ENCODE peak calls at places on chromosomes 16 and 17, in nine cellular contexts. A is thoracic aorta; N is H1; M is prostate gland; Y is uterus; V is BE2C; B is body of pancreas; K is CD8-positive, alpha-beta T cell; X is cardiac muscle cell. I is an unnamed sample.

GRCh38 chr16:81467072-81467471 is 22.5 kb downstream of the CMIP start:
- DNase-seq in M (no peak), Y (no peak), X (no peak), A (no peak), K (no peak), V (no peak), B (no peak), N (no peak), I (no peak)

GRCh38 chr17:60901806-60902205 is 224.2 kb downstream of the BCAS3 start:
- DNase-seq in X (peak; percentile 58), B (no peak), Y (no peak), V (no peak), M (no peak), N (no peak), A (no peak), K (no peak), I (peak; percentile 15)

GRCh38 chr17:34384271-34384670 is 21.2 kb upstream of the CCL1 start:
- DNase-seq in Y (no peak), K (no peak), N (no peak), B (no peak), V (no peak), X (no peak), M (no peak), A (no peak), I (no peak)

GRCh38 chr16:71933913-71934696 is 38.8 kb downstream of the IST1 start:
- DNase-seq in N (no peak), M (no peak), Y (no peak), K (no peak), A (no peak), B (no peak), X (no peak), V (no peak), I (no peak)

GRCh38 chr17:78629436-78629995 is 52.3 kb upstream of the DNAH17 start:
- DNase-seq in K (no peak), V (no peak), N (no peak), X (no peak), A (no peak), Y (no peak), M (no peak), B (no peak), I (no peak)

GRCh38 chr17:77286641-77287431 is 146.1 kb downstream of the SEC14L1 start:
- DNase-seq in V (peak; percentile 77), B (peak; percentile 76), A (no peak), K (no peak), M (peak; percentile 95), N (no peak), Y (no peak), X (peak; percentile 93), I (peak; percentile 97)

GRCh38 chr17:80750263-80750662 is 205.6 kb downstream of the RPTOR start:
- DNase-seq in A (no peak), N (no peak), M (no peak), B (no peak), Y (no peak), X (no peak), V (no peak), K (no peak), I (no peak)

GRCh38 chr16:19704321-19705130 is 13.5 kb downstream of the KNOP1 start:
- DNase-seq in B (no peak), M (no peak), Y (no peak), A (no peak), V (no peak), X (peak; percentile 67), K (no peak), N (no peak), I (no peak)

GRCh38 chr16:35564148-35564547 is 2104.7 kb downstream of the TP53TG3F start:
- DNase-seq in M (no peak), N (no peak), Y (no peak), V (no peak), A (no peak), K (no peak), B (no peak), X (no peak), I (no peak)

GRCh38 chr17:29855686-29856085 is 74.3 kb downstream of the SSH2 start:
- DNase-seq in X (peak; percentile 64), K (no peak), B (no peak), M (no peak), V (no peak), Y (no peak), N (no peak), A (no peak), I (no peak)

GRCh38 chr17:55312852-55313251 is 48.1 kb downstream of the HLF start:
- DNase-seq in Y (no peak), A (no peak), K (no peak), N (no peak), V (no peak), B (no peak), X (no peak), M (no peak), I (no peak)

GRCh38 chr16:55471448-55472097 is 7.4 kb upstream of the MMP2 start:
- DNase-seq in Y (no peak), K (no peak), X (peak; percentile 81), M (no peak), N (no peak), V (no peak), B (no peak), A (no peak), I (peak; percentile 63)

GRCh38 chr17:44002141-44002848 is 2.1 kb upstream of the NAGS start:
- DNase-seq in V (no peak), K (no peak), N (no peak), X (peak; percentile 78), A (no peak), B (no peak), M (no peak), Y (no peak), I (peak; percentile 83)

GRCh38 chr17:46822388-46822921 is 4.0 kb upstream of the WNT3 start:
- DNase-seq in X (no peak), A (no peak), K (no peak), V (no peak), Y (no peak), N (no peak), M (no peak), B (peak; percentile 44), I (no peak)
- TF ChIP-seq CTCF in X (peak; percentile 57), A (peak; percentile 19), K (peak; percentile 51), V (peak; percentile 29), Y (no peak), N (peak; percentile 86), M (peak; percentile 27), B (peak; percentile 52), I (peak; percentile 73)

DNA sequence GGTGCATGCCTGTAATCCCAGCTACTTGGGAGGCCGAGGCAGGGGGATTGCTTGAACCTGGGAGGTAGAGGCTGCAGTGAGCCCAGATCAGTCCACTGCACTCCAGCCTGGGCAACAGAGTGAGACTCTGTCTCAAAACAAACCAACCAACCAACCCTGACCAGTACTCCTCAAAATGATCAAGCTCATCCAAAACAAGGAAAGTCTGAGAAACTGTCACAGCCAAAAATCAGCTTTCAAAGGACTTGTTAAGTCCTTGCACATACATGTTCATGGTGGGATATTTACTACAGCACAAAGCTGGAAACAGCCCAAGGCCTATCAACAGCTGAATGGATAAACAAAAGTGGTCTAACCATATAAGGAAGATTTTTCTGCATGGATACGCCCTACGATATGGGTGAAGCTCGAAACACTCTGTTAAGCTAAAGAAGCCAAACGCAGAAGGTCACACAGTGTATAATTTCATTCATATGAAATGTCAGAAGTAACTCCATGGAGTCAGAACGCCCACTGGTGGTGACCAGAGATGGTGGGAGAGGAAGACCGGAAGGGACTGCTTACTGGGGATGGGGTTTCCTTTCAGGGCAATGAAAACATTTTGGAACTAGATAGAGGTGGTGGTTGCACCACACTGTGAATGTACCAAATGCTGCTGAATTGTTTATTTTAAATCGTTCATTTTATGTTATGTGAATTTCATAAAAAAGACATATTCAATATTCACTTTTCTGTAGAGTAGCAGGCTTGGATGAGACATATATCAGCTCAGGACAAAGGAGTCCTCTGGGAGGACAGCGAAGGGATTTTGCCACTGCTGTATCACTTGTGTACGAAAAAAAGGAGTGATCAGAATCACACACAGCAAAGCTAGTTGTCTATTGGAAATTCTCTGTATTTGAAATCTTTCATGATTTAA is 17.7 kb downstream of the CCL17 start:
- DNase-seq in Y (peak; percentile 55), K (no peak), B (peak; percentile 73), N (no peak), X (peak; percentile 82), M (peak; percentile 51), A (no peak), V (peak; percentile 75), I (no peak)
- H3K4me1 ChIP-seq in Y (no peaks in the 10 kb centered on the region), K (peaks cover 18% of the 10 kb centered on the region), B (peaks cover 14% of the 10 kb centered on the region), N (peaks cover 3% of the 10 kb centered on the region), X (no peaks in the 10 kb centered on the region), M (no peaks in the 10 kb centered on the region), A (peaks cover 30% of the 10 kb centered on the region), V (peaks cover 15% of the 10 kb centered on the region), I (peaks cover 6% of the 10 kb centered on the region)

DNA sequence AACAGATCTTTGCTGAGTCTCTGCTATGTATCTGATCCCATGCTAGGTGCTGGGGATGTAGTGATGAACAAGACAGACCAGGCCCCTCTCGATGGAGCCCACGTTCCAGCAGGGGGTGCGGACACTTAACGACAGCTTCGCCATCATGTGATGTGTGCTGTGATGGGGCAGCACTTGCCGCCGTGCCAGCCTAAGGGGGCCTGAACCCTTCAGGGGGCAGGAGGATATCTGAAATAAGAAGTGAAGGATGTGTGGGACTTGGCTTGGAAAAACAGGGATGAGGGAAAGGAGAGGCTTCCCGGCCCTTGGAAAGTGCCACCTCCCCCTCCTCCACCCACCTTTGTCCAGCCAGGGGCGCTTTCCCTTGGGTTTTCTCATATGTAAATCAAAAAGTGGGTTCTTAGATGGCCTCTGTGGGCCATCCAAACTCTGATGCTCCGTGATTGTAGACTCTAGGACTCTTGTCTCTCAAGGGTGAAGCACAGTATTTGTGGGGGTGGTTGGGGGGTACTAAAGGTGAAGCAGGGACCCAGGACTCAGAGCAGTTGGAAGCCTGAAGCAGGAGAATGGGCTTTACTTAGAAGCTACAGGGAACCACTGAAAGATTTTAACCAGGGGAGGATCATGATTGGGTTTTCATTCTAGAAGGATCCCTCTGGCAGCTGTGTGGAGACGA is 4.0 kb upstream of the DLX3 start:
- DNase-seq in M (no peak), V (no peak), N (no peak), X (no peak), K (no peak), A (no peak), B (no peak), Y (no peak), I (no peak)
- H3K27me3 ChIP-seq in M (no peaks in the 10 kb centered on the region), V (peaks cover 43% of the 10 kb centered on the region), N (peaks cover 30% of the 10 kb centered on the region), X (peaks cover 81% of the 10 kb centered on the region), K (peaks cover 37% of the 10 kb centered on the region), A (peaks cover 27% of the 10 kb centered on the region), B (peaks cover 9% of the 10 kb centered on the region), Y (peaks cover 24% of the 10 kb centered on the region), I (peaks cover 56% of the 10 kb centered on the region)

GRCh38 chr17:51435641-51436091 is 175.3 kb downstream of the UTP18 start:
- DNase-seq in V (peak; percentile 87), K (no peak), N (peak; percentile 7), X (peak; percentile 24), A (no peak), M (peak; percentile 42), Y (no peak), B (peak; percentile 87), I (no peak)
- TF ChIP-seq CTCF in V (peak; percentile 90), K (no peak), N (peak; percentile 80), X (peak; percentile 28), A (no peak), M (peak; percentile 14), Y (no peak), B (peak; percentile 47), I (peak; percentile 58)

GRCh38 chr16:24731722-24732419 is 2.4 kb downstream of the TNRC6A start:
- DNase-seq in Y (no peak), K (no peak), B (peak; percentile 68), V (no peak), A (no peak), M (no peak), N (no peak), X (no peak), I (no peak)
- H3K4me1 ChIP-seq in Y (peaks cover 9% of the 10 kb centered on the region), K (peaks cover 40% of the 10 kb centered on the region), B (peaks cover 52% of the 10 kb centered on the region), V (no peaks in the 10 kb centered on the region), A (peaks cover 72% of the 10 kb centered on the region), M (no peaks in the 10 kb centered on the region), N (no peaks in the 10 kb centered on the region), X (peaks cover 26% of the 10 kb centered on the region), I (peaks cover 24% of the 10 kb centered on the region)

I was measured in foreskin keratinocyte.